ENCODE peak calls at places on chromosomes 12 and 14, in nine cellular contexts. L is GM23338; G is CD8-positive, alpha-beta T cell; A is SK-N-SH; E is psoas muscle; Z is K562; C is thyroid gland; Q is AG04450; W is upper lobe of right lung. S is an unnamed sample.

GRCh38 chr14:22898302-22898894 is 15.4 kb downstream of the REM2 start:
- DNase-seq in L (no peak), G (no peak), A (no peak), E (no peak), Z (no peak), C (no peak), Q (peak; percentile 38), W (no peak), S (peak; percentile 78)

GRCh38 chr14:52840916-52841315 is 49.5 kb upstream of the GNPNAT1 start:
- DNase-seq in L (no peak), G (no peak), A (no peak), E (no peak), Z (no peak), C (peak; percentile 11), Q (peak; percentile 13), W (no peak), S (peak; percentile 56)

GRCh38 chr12:32069071-32069470 is 37.6 kb upstream of the BICD1 start:
- DNase-seq in L (no peak), G (no peak), A (peak; percentile 44), E (no peak), Z (no peak), C (no peak), Q (no peak), W (no peak), S (no peak)

GRCh38 chr12:48795550-48796455 is 6.9 kb upstream of the ADCY6 start:
- DNase-seq in L (peak; percentile 94), G (peak; percentile 42), A (peak; percentile 88), E (no peak), Z (peak; percentile 84), C (peak; percentile 72), Q (no peak), W (no peak), S (peak; percentile 66)

GRCh38 chr14:67137744-67138371 is 51.4 kb upstream of the GARIN2 start:
- DNase-seq in L (peak; percentile 43), G (no peak), A (peak; percentile 13), E (no peak), Z (peak; percentile 26), C (no peak), Q (no peak), W (no peak), S (no peak)

GRCh38 chr12:92094751-92095161 is 50.9 kb downstream of the BTG1 start:
- DNase-seq in L (peak; percentile 59), G (no peak), A (no peak), E (no peak), Z (no peak), C (no peak), Q (no peak), W (no peak), S (peak; percentile 43)

GRCh38 chr12:80100566-80100965 is 1.2 kb downstream of the OTOGL start:
- DNase-seq in L (no peak), G (no peak), A (no peak), E (no peak), Z (no peak), C (no peak), Q (peak; percentile 23), W (no peak), S (no peak)

GRCh38 chr12:130764475-130765185 is 48.5 kb upstream of the RIMBP2 start:
- DNase-seq in L (no peak), G (peak; percentile 34), A (no peak), E (no peak), Z (peak; percentile 46), C (no peak), Q (no peak), W (no peak), S (peak; percentile 11)

GRCh38 chr12:12689672-12690287 is 6.2 kb downstream of the GPR19 start:
- DNase-seq in L (no peak), G (no peak), A (no peak), E (no peak), Z (no peak), C (no peak), Q (no peak), W (no peak), S (no peak)

GRCh38 chr12:12693111-12693671 is 2.8 kb downstream of the GPR19 start:
- DNase-seq in L (no peak), G (no peak), A (peak; percentile 64), E (no peak), Z (no peak), C (no peak), Q (no peak), W (no peak), S (no peak)

GRCh38 chr12:12686472-12686871 is 9.5 kb downstream of the GPR19 start:
- DNase-seq in L (no peak), G (no peak), A (no peak), E (no peak), Z (no peak), C (no peak), Q (no peak), W (no peak), S (no peak)

GRCh38 chr12:12686925-12687324 is 9.1 kb downstream of the GPR19 start:
- DNase-seq in L (no peak), G (no peak), A (no peak), E (no peak), Z (no peak), C (no peak), Q (no peak), W (no peak), S (no peak)

GRCh38 chr12:12691549-12691948 is 4.4 kb downstream of the GPR19 start:
- DNase-seq in L (no peak), G (no peak), A (no peak), E (no peak), Z (no peak), C (no peak), Q (no peak), W (no peak), S (no peak)
- H3K27ac ChIP-seq in L (no peak overlapping the region), G (no peak overlapping the region), A (no peak overlapping the region), E (no peak overlapping the region), Z (no peak overlapping the region), C (no peak overlapping the region), Q (no peak overlapping the region), W (no peak overlapping the region), S (no peak overlapping the region)

DNA sequence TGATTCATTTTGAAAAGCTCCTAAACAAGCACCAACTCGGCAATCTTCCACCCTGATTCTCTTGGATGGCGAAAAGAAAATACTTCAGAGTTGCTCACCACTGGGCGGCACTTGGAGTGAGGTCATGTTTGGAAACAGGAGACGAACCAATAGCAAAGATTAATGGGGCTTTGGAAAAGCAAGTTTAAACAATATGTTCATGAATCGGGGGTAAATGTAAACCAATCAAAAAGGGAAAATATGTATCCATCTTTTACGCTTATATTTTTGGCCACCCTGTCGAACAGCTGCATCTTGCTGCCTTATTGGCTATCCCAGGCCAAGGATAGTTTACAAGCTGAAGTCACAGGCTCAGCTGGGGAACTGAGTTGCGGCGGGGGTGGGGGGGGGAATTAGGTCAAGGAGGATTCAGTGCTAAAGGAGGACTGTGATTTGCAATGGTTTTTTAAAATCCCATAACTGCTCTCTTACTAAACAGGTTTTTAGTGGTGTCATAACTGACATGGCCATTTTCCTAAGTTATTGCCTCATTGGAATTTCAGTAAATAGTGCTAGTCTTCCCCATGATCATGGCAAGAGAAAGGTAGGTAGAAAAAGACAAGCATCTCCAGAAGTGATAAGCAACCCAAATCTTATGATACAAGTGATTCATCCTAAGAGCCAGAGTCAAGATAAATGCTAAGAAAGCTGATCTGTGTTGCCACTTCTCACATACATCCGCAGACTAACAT is 210.6 kb downstream of the PHLDA1 start:
- DNase-seq in L (no peak), G (no peak), A (no peak), E (peak; percentile 70), Z (no peak), C (peak; percentile 31), Q (peak; percentile 93), W (no peak), S (peak; percentile 53)
- TF ChIP-seq CTCF in L (no peak), G (no peak), A (no peak), E (peak; percentile 7), Z (no peak), C (no peak), Q (peak; percentile 27), W (no peak), S (no peak)

GRCh38 chr12:11559941-11560340 is 89.5 kb upstream of the ETV6 start:
- DNase-seq in L (no peak), G (no peak), A (no peak), E (no peak), Z (no peak), C (no peak), Q (no peak), W (no peak), S (no peak)

GRCh38 chr12:11555195-11555594 is 94.3 kb upstream of the ETV6 start:
- DNase-seq in L (no peak), G (no peak), A (no peak), E (no peak), Z (no peak), C (no peak), Q (no peak), W (no peak), S (no peak)

GRCh38 chr12:11561416-11561815 is 88.1 kb upstream of the ETV6 start:
- DNase-seq in L (no peak), G (no peak), A (no peak), E (no peak), Z (no peak), C (no peak), Q (no peak), W (no peak), S (no peak)

GRCh38 chr12:11553871-11554533 is 95.5 kb upstream of the ETV6 start:
- DNase-seq in L (peak; percentile 88), G (peak; percentile 47), A (peak; percentile 76), E (no peak), Z (peak; percentile 48), C (peak; percentile 48), Q (peak; percentile 13), W (no peak), S (peak; percentile 58)

DNA sequence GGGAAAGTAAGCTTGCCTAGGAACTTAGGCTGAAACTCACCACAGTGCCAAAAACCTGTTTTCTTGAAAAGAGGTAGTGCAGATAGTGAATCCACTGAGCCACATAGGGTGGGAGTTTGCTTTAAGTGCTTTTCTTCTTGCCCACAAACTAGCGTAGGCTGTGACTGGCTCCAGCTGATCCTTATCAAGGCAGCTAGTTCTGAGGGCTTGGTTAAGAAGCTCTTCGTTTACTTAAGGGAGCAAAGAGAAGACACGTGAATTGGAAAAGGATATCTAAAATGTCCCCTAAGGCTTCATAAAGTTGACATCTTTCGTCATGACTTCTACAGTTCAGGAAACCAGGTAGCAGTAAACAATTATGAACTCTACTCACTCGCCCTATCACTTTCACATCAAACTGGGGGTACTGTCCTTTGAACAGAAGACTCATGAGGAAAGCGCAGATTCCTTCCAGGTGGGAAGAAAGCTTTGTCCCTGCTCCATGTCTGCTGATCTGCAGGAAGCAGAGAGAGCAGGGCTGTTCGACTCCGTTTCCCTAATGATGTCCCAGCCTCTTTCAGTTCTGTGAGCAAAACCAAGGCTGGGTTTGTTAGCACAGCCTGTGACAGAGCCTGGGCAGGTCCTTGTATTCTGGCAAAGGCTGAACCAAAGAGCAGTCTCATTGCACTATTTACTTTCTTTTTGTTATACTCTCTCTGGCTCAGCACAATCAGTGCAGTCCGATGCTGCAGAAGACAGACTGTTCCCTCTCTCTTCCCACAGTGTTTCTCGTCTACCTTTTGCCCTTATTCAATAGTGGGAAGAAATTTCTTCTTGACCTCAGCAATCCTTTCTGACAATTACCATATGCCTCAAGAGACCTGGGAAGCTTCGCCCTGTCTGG is 93.5 kb upstream of the ETV6 start:
- DNase-seq in L (no peak), G (peak; percentile 54), A (no peak), E (no peak), Z (no peak), C (peak; percentile 23), Q (no peak), W (no peak), S (no peak)
- H3K4me3 ChIP-seq in L (no peak overlapping the region), G (peak overlapping the region; percentile 4), A (no peak overlapping the region), E (no peak overlapping the region), Z (no peak overlapping the region), C (no peak overlapping the region), Q (peak overlapping the region; percentile 14), W (peak overlapping the region; percentile 38), S (no peak overlapping the region)

GRCh38 chr14:103868242-103868897 is 21.0 kb upstream of the PPP1R13B start:
- DNase-seq in L (no peak), G (no peak), A (peak; percentile 27), E (no peak), Z (no peak), C (no peak), Q (no peak), W (no peak), S (no peak)

GRCh38 chr14:103869406-103870143 is 22.2 kb upstream of the PPP1R13B start:
- DNase-seq in L (no peak), G (no peak), A (peak; percentile 46), E (no peak), Z (no peak), C (no peak), Q (no peak), W (no peak), S (no peak)

GRCh38 chr14:103867020-103867419 is 19.6 kb upstream of the PPP1R13B start:
- DNase-seq in L (no peak), G (no peak), A (peak; percentile 21), E (no peak), Z (no peak), C (no peak), Q (no peak), W (no peak), S (no peak)

GRCh38 chr14:103870144-103870876 is 22.9 kb upstream of the PPP1R13B start:
- DNase-seq in L (no peak), G (no peak), A (peak; percentile 42), E (no peak), Z (no peak), C (peak; percentile 68), Q (no peak), W (no peak), S (no peak)

GRCh38 chr14:103867523-103867953 is 20.2 kb upstream of the PPP1R13B start:
- DNase-seq in L (no peak), G (no peak), A (peak; percentile 45), E (no peak), Z (no peak), C (peak; percentile 97), Q (no peak), W (peak; percentile 81), S (no peak)
- H3K27ac ChIP-seq in L (no peak overlapping the region), G (no peak overlapping the region), A (no peak overlapping the region), E (no peak overlapping the region), Z (no peak overlapping the region), C (peak overlapping the region; percentile 88), Q (no peak overlapping the region), W (peak overlapping the region; percentile 47), S (no peak overlapping the region)

S was measured in brain microvascular endothelial cell.